ENCODE peak calls at places on chromosomes 5 and 9, in five cellular contexts. C is tibial nerve, A is gastrocnemius medialis, J is tibial artery, D is left lung. W is an unnamed sample.

GRCh38 chr5:110968246-110969005 is 103.1 kb upstream of the TSLP start:
- DNase-seq in J (no peak), C (no peak), D (no peak), A (no peak), W (no peak)

GRCh38 chr9:89604463-89605180 is at the start of gene GADD45G:
- DNase-seq in A (peak), D (peak), C (peak), J (peak), W (peak)

GRCh38 chr5:175195698-175196656 is 248.0 kb downstream of the DRD1 start:
- DNase-seq in D (no peak), A (no peak), J (no peak), C (no peak), W (no peak)

GRCh38 chr5:134738963-134739661 is 764 bp downstream of the CAMLG start:
- DNase-seq in D (no peak), J (no peak), C (no peak), A (no peak), W (no peak)

GRCh38 chr5:139863855-139864558 is 68.4 kb downstream of the PSD2 start:
- DNase-seq in C (peak), J (peak), D (no peak), A (peak), W (peak)

GRCh38 chr5:104659497-104659896 is 1096.9 kb upstream of the NUDT12 start:
- DNase-seq in J (no peak), A (no peak), C (no peak), D (no peak), W (no peak)

GRCh38 chr5:35857606-35858205 is 1.0 kb downstream of the IL7R start:
- DNase-seq in J (no peak), D (no peak), A (no peak), C (no peak), W (no peak)

GRCh38 chr5:15008476-15008875 is 136.9 kb upstream of the ANKH start:
- DNase-seq in C (peak), D (peak), J (peak), A (peak), W (no peak)

GRCh38 chr5:55052383-55052931 is 28.4 kb downstream of the GZMK start:
- DNase-seq in J (no peak), D (no peak), A (no peak), C (no peak), W (no peak)

GRCh38 chr5:137565450-137565849 is 66.3 kb upstream of the SPOCK1 start:
- DNase-seq in D (no peak), J (no peak), C (no peak), A (no peak), W (no peak)

GRCh38 chr5:125286266-125286665 is 539.8 kb upstream of the ZNF608 start:
- DNase-seq in D (no peak), J (no peak), A (no peak), C (no peak), W (no peak)

GRCh38 chr5:108530706-108531105 is 148.8 kb upstream of the FBXL17 start:
- DNase-seq in D (no peak), J (no peak), C (no peak), A (no peak), W (no peak)

GRCh38 chr5:159645194-159645846 is 271.0 kb upstream of the ADRA1B start:
- DNase-seq in J (no peak), C (no peak), A (no peak), D (no peak), W (no peak)

GRCh38 chr5:72709341-72709740 is 107.1 kb upstream of the TNPO1 start:
- DNase-seq in A (no peak), J (no peak), C (no peak), D (no peak), W (no peak)

GRCh38 chr9:129275626-129276247 is 97.7 kb upstream of the IER5L start:
- DNase-seq in C (no peak), A (no peak), J (peak), D (peak), W (no peak)

GRCh38 chr5:27911216-27911615 is 872.8 kb upstream of the CDH9 start:
- DNase-seq in C (no peak), J (no peak), A (no peak), D (no peak), W (no peak)

GRCh38 chr5:43195670-43196265 is 3.7 kb downstream of the NIM1K start:
- DNase-seq in C (no peak), A (no peak), J (no peak), D (no peak), W (no peak)

GRCh38 chr5:32725994-32726659 is 15.0 kb downstream of the NPR3 start:
- DNase-seq in J (no peak), D (no peak), A (no peak), C (no peak), W (no peak)

GRCh38 chr5:171242521-171242920 is 66.5 kb upstream of the TLX3 start:
- DNase-seq in C (no peak), J (no peak), A (no peak), D (no peak), W (no peak)

GRCh38 chr9:21592063-21592338 is 109.9 kb upstream of the IFNE start:
- DNase-seq in A (no peak), C (no peak), J (no peak), D (no peak), W (no peak)

GRCh38 chr5:147578228-147579024 is 68.6 kb upstream of the DPYSL3 start:
- DNase-seq in D (no peak), C (no peak), A (no peak), J (no peak), W (no peak)

GRCh38 chr5:122985006-122985700 is 51.4 kb downstream of the PPIC start:
- DNase-seq in A (no peak), C (no peak), D (no peak), J (no peak), W (no peak)

GRCh38 chr5:122030251-122030650 is 47.8 kb downstream of the LOX start:
- DNase-seq in C (no peak), D (no peak), A (no peak), J (no peak), W (no peak)

GRCh38 chr9:108271646-108272349 is 584.0 kb downstream of the ACTL7B start:
- DNase-seq in A (no peak), D (no peak), J (no peak), C (no peak), W (no peak)

GRCh38 chr5:53934126-53934856 is 373.9 kb downstream of the NDUFS4 start:
- DNase-seq in A (no peak), J (no peak), D (no peak), C (no peak), W (no peak)

GRCh38 chr5:10590226-10591047 is 26.6 kb downstream of the ANKRD33B start:
- DNase-seq in J (peak), D (no peak), A (no peak), C (no peak), W (no peak)

GRCh38 chr5:44943637-44944036 is 134.9 kb downstream of the MRPS30 start:
- DNase-seq in D (no peak), J (no peak), C (no peak), A (no peak), W (no peak)

GRCh38 chr5:151740336-151740942 is 18.0 kb downstream of the ATOX1 start:
- DNase-seq in D (peak), C (peak), A (peak), J (peak), W (peak)

GRCh38 chr9:751137-752051 is 90.1 kb upstream of the DMRT1 start:
- DNase-seq in D (no peak), A (peak), C (no peak), J (peak), W (no peak)

GRCh38 chr5:157381746-157382145 is 78.3 kb upstream of the NIPAL4 start:
- DNase-seq in D (no peak), A (no peak), C (no peak), J (no peak), W (no peak)

GRCh38 chr9:136226680-136227410 is 18.8 kb downstream of the QSOX2 start:
- DNase-seq in J (no peak), D (no peak), A (no peak), C (no peak), W (no peak)
- H3K4me3 ChIP-seq in J (no peak), D (no peak), A (no peak), C (no peak), W (no peak)

GRCh38 chr5:88886252-88886651 is 3.3 kb upstream of the MEF2C start:
- DNase-seq in A (no peak), D (no peak), J (no peak), C (no peak), W (no peak)

GRCh38 chr5:88885043-88885442 is 2.1 kb upstream of the MEF2C start:
- DNase-seq in C (no peak), J (no peak), A (no peak), D (no peak), W (no peak)

GRCh38 chr5:88883059-88883565 is at the start of gene MEF2C:
- DNase-seq in D (peak), J (peak), C (peak), A (peak), W (no peak)

GRCh38 chr5:88883566-88884434 is 816 bp upstream of the MEF2C start:
- DNase-seq in C (no peak), J (peak), A (peak), D (peak), W (no peak)

GRCh38 chr5:88884435-88884877 is 1.5 kb upstream of the MEF2C start:
- DNase-seq in J (no peak), A (no peak), D (no peak), C (no peak), W (no peak)
- H3K27ac ChIP-seq in J (peak), A (peak), D (peak), C (no peak), W (no peak)

DNA sequence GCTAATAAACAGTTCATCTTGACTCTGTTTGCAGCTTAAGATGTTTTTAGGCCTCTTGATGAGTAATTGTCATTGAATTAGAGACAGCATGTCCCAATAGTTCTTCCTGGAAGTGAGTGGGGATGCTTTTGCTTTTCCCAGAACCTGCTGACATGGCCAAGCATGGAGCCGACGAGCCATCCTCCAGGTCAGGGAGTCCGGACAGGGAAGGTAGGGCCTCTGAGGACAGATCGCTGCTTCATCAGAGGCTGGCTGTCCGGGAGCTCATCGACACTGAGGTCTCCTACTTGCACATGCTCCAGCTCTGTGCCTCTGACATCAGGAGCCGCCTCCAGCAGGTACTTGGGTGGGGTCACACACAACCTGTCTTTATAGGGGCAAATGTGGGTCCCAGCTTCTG is 16.3 kb downstream of the ARHGEF37 start:
- DNase-seq in C (no peak), D (no peak), A (no peak), J (no peak), W (no peak)
- TF ChIP-seq CTCF in C (no peak), D (no peak), A (no peak), J (no peak), W (no peak)

DNA sequence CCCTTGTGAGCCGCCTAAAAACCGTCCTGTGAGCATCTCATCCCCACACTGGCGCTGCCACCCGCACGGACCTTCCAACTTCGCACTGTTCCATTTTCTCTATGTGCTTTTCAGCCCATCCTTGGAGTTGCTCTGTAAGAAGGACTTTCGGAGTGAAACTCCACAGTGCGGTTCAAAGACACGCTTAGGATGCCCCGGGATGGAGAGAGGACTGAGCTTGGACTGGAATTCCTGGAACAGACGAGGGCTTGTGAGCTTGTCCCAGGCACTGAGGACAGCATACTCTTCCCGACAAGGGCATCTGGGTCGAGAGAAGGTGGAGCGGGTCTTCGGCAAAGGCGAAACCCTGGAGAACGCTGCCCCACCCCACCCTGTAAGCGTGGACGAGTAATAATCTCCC is 187.8 kb downstream of the MEF2C start:
- DNase-seq in A (no peak), C (no peak), J (no peak), D (no peak), W (no peak)
- H3K4me3 ChIP-seq in A (peak), C (no peak), J (no peak), D (no peak), W (no peak)

DNA sequence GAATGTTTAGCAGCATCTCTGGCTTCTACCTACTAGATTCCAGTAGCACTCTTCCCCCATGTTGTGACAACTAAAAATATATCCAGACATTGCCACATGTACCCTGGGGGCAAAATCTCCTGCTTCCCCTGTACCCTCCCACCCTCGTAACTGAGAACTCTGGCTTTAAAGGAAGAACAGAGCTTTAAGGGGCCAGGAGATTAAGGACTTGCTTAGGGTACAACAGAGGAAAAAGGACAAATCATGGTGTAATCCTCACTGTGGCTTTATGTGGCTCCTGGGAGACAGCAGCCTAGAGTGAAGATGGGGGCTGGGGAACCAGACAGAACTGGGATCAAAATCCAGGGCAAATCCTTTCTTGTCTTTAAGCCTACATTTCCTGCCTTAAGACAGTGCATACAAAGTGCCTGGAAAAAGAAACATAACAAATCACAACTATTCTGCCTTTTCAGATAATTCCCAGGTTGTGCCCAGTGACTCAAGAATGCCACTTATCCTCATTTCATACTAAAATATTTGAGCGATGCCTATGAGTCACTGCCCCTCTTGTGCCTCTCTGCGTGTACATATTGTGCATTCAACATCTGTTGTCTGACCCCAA is 109.4 kb downstream of the DAPK1 start:
- DNase-seq in D (no peak), A (no peak), C (no peak), J (no peak), W (no peak)
- H3K27ac ChIP-seq in D (peak), A (no peak), C (no peak), J (no peak), W (no peak)

W was measured in CD8-positive, alpha-beta T cell.